ENCODE peak calls at places on chromosomes 2 and 18, in five cellular contexts. J is HepG2, K is K562, T is GM12878, P is H1. E is an unnamed sample.

GRCh38 chr2:76711490-76711889 is 810.7 kb downstream of the LRRTM4 start:
- DNase-seq in J (no peak), K (no peak), T (no peak), P (no peak), E (no peak)

GRCh38 chr2:215390550-215390913 is 45.3 kb downstream of the FN1 start:
- DNase-seq in J (no peak), K (no peak), T (no peak), P (no peak), E (no peak)

GRCh38 chr2:207227062-207227748 is 61.5 kb upstream of the KLF7 start:
- DNase-seq in J (no peak), K (no peak), T (no peak), P (peak), E (no peak)

GRCh38 chr2:118994172-118994700 is 52.2 kb downstream of the MARCO start:
- DNase-seq in J (no peak), K (no peak), T (no peak), P (no peak), E (no peak)

GRCh38 chr2:217085543-217085942 is 225.7 kb upstream of the TNP1 start:
- DNase-seq in J (no peak), K (no peak), T (no peak), P (no peak), E (no peak)

GRCh38 chr2:3608373-3609278 is 13.7 kb downstream of the COLEC11 start:
- DNase-seq in J (no peak), K (no peak), T (no peak), P (no peak), E (no peak)

GRCh38 chr18:36025025-36025424 is 42.3 kb downstream of the RPRD1A start:
- DNase-seq in J (no peak), K (no peak), T (no peak), P (no peak), E (no peak)

GRCh38 chr2:121902171-121902591 is 146.7 kb downstream of the TSN start:
- DNase-seq in J (no peak), K (peak), T (no peak), P (no peak), E (no peak)

GRCh38 chr2:55861733-55862132 is 61.8 kb downstream of the EFEMP1 start:
- DNase-seq in J (no peak), K (no peak), T (no peak), P (no peak), E (no peak)

GRCh38 chr2:226256709-226257401 is 542.8 kb downstream of the IRS1 start:
- DNase-seq in J (no peak), K (no peak), T (no peak), P (no peak), E (no peak)
- H3K9ac ChIP-seq in J (no peak), K (no peak), T (no peak), P (no peak), E (no peak)

GRCh38 chr2:178152542-178152941 is 40.3 kb downstream of the RBM45 start:
- DNase-seq in J (no peak), K (no peak), T (no peak), P (no peak), E (no peak)

GRCh38 chr2:178157574-178157973 is 36.7 kb upstream of the OSBPL6 start:
- DNase-seq in J (no peak), K (no peak), T (no peak), P (no peak), E (no peak)

GRCh38 chr2:178152977-178153376 is 40.7 kb downstream of the RBM45 start:
- DNase-seq in J (no peak), K (no peak), T (no peak), P (no peak), E (no peak)

GRCh38 chr2:178155524-178155923 is 38.8 kb upstream of the OSBPL6 start:
- DNase-seq in J (no peak), K (no peak), T (no peak), P (no peak), E (no peak)

GRCh38 chr2:178152033-178152432 is 39.8 kb downstream of the RBM45 start:
- DNase-seq in J (peak), K (no peak), T (no peak), P (no peak), E (no peak)
- H2AFZ ChIP-seq in J (no peak), K (peak), T (no peak), P (no peak), E (no peak)

GRCh38 chr2:183078467-183079334 is at the start of gene DUSP19:
- DNase-seq in J (peak), K (peak), T (peak), P (peak), E (peak)
- TF ChIP-seq TAF1 in J (peak), K (peak), T (peak), P (peak), E (peak)

GRCh38 chr2:101751875-101752619 is 54.5 kb downstream of the MAP4K4 start:
- DNase-seq in J (peak), K (peak), T (peak), P (no peak), E (no peak)
- H3K9ac ChIP-seq in J (peak), K (no peak), T (no peak), P (no peak), E (peak)

DNA sequence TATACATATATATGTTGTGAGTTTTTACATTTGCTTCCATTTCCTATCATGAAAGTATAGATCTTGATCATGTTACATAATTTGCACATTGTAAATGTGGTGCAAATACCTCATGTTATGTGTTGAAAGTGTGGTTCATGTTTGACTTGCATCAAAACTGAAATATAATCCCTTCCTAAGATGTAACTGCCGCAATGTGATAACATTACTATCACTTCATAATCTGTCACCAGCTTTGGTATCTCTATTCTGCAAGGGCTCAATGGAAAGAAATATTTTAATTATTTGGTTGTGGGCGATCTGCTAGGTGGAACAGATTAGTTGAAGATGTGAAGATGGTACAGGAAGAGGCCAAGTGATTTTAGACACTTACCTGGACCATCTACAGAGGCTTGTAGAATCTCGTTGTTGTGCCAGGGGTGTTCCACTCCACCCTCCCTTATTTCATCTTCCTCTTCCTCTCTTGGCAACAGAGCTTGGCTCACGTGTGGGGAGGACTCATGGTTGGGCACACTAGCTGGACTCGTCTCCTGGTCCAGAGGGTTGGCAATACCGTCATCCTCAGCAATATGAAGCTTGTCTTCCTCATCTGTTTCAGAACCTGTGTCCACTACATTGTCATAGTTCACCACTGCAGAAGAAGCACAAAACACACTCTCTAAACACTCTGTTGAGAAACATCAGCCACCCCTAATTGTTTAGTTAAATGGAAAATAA is 90.4 kb downstream of the ZEB2 start:
- DNase-seq in J (no peak), K (no peak), T (no peak), P (no peak), E (no peak)
- H2AFZ ChIP-seq in J (no peak), K (no peak), T (no peak), P (no peak), E (no peak)

GRCh38 chr2:191031256-191031655 is 17.3 kb upstream of the STAT1 start:
- DNase-seq in J (no peak), K (no peak), T (no peak), P (no peak), E (no peak)

GRCh38 chr2:191036365-191036764 is 22.4 kb upstream of the STAT1 start:
- DNase-seq in J (no peak), K (no peak), T (no peak), P (no peak), E (no peak)

GRCh38 chr2:191029280-191029908 is 15.4 kb upstream of the STAT1 start:
- DNase-seq in J (no peak), K (no peak), T (no peak), P (no peak), E (no peak)

GRCh38 chr2:191030521-191031154 is 16.7 kb upstream of the STAT1 start:
- DNase-seq in J (peak), K (peak), T (no peak), P (no peak), E (peak)

DNA sequence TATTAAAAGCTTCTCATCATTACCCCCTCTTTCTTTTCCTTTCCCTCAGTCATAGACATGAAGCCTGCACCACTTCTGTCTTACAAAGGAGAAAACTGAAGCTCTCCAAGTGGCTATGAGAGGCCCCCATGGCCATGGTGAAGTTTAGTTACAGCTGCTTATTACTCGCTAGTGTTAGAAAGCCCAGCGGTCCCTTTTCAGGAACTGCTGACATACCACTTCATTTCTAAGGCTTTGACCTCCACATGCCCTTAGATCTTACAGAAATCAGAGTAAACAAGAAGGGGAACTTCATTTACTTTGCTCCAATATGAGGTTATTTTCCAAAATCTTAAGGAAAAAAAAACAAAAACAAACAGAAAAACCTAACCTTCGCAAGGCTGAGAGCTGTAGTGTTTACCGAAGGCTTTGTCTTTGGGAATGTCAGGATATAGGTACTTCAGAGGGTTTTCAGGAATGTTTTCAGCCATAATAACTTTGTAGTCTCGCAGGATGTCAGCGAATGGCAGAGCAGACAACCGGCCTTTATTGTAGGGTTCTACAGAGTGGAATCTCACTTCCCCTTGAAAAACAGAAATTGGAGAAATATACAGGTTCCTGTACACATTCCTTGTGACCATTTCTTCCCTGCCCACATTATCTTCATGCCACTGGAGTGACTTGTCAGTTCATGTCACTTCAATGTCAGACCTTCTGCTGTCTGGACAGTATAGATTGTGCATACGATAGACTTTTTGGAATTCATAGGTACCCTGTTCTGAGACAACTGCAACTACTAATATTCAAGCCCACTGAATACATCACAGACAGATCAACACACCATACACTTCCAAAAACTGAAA is 18.8 kb upstream of the STAT1 start:
- DNase-seq in J (peak), K (peak), T (no peak), P (no peak), E (no peak)
- TF ChIP-seq TAF1 in J (no peak), K (no peak), T (no peak), P (no peak), E (no peak)

DNA sequence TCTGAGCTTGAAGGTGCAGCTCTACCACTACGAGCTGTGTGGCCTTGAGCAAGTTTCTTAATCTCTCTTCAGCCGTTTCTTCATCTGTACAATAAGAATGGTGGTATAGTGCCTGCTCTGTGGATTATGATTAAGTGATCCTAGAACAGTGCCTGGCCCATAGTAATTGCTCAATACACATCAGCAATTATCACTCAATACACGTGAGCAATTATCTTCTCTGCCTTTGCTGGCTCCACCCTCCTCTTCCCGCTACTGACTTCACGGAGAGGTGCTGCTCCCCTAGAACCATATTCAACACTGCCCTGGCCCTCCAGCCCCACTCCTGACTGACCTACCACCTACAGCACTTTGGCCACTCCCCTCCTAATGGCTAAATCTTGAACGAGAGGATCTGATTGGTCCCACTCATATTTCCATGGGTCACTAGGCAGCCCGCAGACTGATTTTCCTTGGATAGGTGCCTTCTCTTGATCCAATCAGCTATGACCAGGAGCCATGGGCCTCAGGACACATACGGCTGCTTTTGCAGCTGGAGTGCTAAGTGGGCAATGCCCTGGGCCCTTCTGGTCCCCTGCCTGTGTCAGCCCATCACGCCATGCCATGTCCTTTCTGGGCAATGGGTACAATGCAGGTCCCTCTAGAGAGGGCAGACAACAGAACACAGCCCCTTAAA is 77.5 kb downstream of the STPG4 start:
- DNase-seq in J (no peak), K (no peak), T (no peak), P (no peak), E (no peak)
- H3K9ac ChIP-seq in J (peak), K (no peak), T (no peak), P (no peak), E (peak)

GRCh38 chr2:21262426-21262940 is 138.7 kb downstream of the TDRD15 start:
- DNase-seq in J (no peak), K (no peak), T (no peak), P (no peak), E (no peak)

GRCh38 chr2:21261591-21261990 is 137.8 kb downstream of the TDRD15 start:
- DNase-seq in J (no peak), K (no peak), T (no peak), P (no peak), E (no peak)

GRCh38 chr2:21263622-21264021 is 139.9 kb downstream of the TDRD15 start:
- DNase-seq in J (peak), K (no peak), T (no peak), P (no peak), E (no peak)

GRCh38 chr2:21258082-21258481 is 134.3 kb downstream of the TDRD15 start:
- DNase-seq in J (no peak), K (no peak), T (no peak), P (no peak), E (no peak)

GRCh38 chr2:21260316-21260715 is 136.5 kb downstream of the TDRD15 start:
- DNase-seq in J (no peak), K (no peak), T (no peak), P (no peak), E (peak)
- H2AFZ ChIP-seq in J (no peak), K (no peak), T (no peak), P (no peak), E (no peak)

DNA sequence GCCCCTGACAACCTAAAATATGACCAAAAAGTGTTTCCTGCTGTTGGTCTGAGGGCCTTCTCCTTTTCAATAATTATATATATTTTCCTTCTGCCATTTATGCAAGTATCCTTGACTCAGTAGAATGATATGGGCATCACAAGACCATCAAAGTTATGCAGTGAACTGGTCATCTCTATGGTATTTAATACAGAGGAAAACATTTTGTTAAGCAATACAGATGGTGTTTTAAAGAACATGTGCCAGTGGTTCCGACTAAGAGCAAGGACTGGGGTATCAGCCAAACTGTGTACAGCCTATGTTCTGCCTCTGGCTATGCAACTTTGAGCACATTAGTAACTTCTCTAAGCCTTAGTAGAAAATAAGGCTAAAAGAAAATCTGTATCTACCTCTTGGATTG is 179.0 kb downstream of the TRABD2A start:
- DNase-seq in J (no peak), K (no peak), T (no peak), P (no peak), E (no peak)
- TF ChIP-seq TAF1 in J (no peak), K (no peak), T (no peak), P (no peak), E (no peak)

GRCh38 chr2:105738658-105739051 is 6.1 kb upstream of the NCK2 start:
- DNase-seq in J (no peak), K (no peak), T (no peak), P (no peak), E (no peak)
- H3K9ac ChIP-seq in J (no peak), K (no peak), T (no peak), P (no peak), E (no peak)